ENCODE peak calls at places on chromosomes 5 and 9, in eight cellular contexts. R is astrocyte, Y is endothelial cell, M is PC-3, N is foreskin fibroblast, H is type B pancreatic cell, K is HFFc6, C is retinal pigment epithelial cell. V is an unnamed sample.

GRCh38 chr5:96934291-96934694 is 1.6 kb upstream of the LNPEP start:
- DNase-seq in K (no peak), Y (no peak), N (no peak), H (no peak), C (no peak), R (peak), M (no peak), V (no peak)

GRCh38 chr5:123438244-123438643 is 15.0 kb upstream of the CEP120 start:
- DNase-seq in N (no peak), Y (no peak), M (no peak), K (no peak), R (no peak), C (no peak), H (no peak), V (no peak)

GRCh38 chr9:136567651-136568287 is 21.9 kb upstream of the NOTCH1 start:
- DNase-seq in Y (no peak), H (no peak), C (peak), M (peak), N (peak), R (peak), K (peak), V (no peak)

GRCh38 chr5:143913008-143913752 is 101.2 kb downstream of the HMHB1 start:
- DNase-seq in R (peak), C (no peak), H (no peak), Y (no peak), N (peak), M (peak), K (peak), V (no peak)

GRCh38 chr9:122849546-122849945 is 21.2 kb upstream of the PDCL start:
- DNase-seq in N (no peak), H (no peak), C (no peak), M (no peak), R (no peak), K (no peak), Y (no peak), V (no peak)

GRCh38 chr5:40428129-40428528 is 251.6 kb upstream of the PTGER4 start:
- DNase-seq in K (no peak), R (peak), Y (no peak), N (peak), C (no peak), M (peak), H (no peak), V (no peak)

GRCh38 chr5:32639943-32640342 is 54.6 kb downstream of the SUB1 start:
- DNase-seq in R (peak), H (no peak), C (no peak), M (peak), N (no peak), Y (no peak), K (no peak), V (no peak)

GRCh38 chr5:3195991-3196390 is 399.6 kb upstream of the IRX1 start:
- DNase-seq in C (no peak), Y (no peak), N (no peak), M (no peak), K (no peak), H (no peak), R (no peak), V (no peak)

GRCh38 chr9:100150209-100150608 is 51.2 kb downstream of the INVS start:
- DNase-seq in M (peak), Y (no peak), C (peak), K (no peak), R (no peak), N (no peak), H (no peak), V (no peak)

GRCh38 chr5:6399978-6400910 is 21.9 kb upstream of the MED10 start:
- DNase-seq in C (no peak), N (peak), R (peak), M (peak), K (peak), Y (no peak), H (peak), V (no peak)

GRCh38 chr5:147234098-147234824 is 565 bp upstream of the STK32A start:
- DNase-seq in M (no peak), Y (no peak), N (no peak), K (no peak), R (no peak), C (no peak), H (no peak), V (no peak)

GRCh38 chr9:14435871-14436270 is 121.9 kb upstream of the NFIB start:
- DNase-seq in C (no peak), M (no peak), Y (no peak), R (no peak), H (no peak), N (no peak), K (no peak), V (no peak)

GRCh38 chr5:138955013-138955660 is 80.0 kb upstream of the LRRTM2 start:
- DNase-seq in Y (no peak), K (no peak), R (no peak), M (no peak), H (no peak), N (no peak), C (no peak), V (no peak)

GRCh38 chr5:39176740-39177628 is 42.4 kb downstream of the FYB1 start:
- DNase-seq in H (no peak), M (no peak), Y (no peak), C (no peak), R (no peak), K (no peak), N (no peak), V (no peak)

GRCh38 chr9:38022995-38023394 is 46.0 kb downstream of the SHB start:
- DNase-seq in K (no peak), N (no peak), Y (no peak), H (no peak), R (no peak), C (no peak), M (peak), V (no peak)

GRCh38 chr5:17436766-17437221 is 61.2 kb upstream of the TAF11L2 start:
- DNase-seq in K (no peak), N (no peak), H (no peak), Y (no peak), R (no peak), M (no peak), C (no peak), V (peak)

GRCh38 chr5:17186271-17186670 is 31.2 kb upstream of the BASP1 start:
- DNase-seq in R (no peak), K (no peak), H (no peak), N (no peak), Y (no peak), C (no peak), M (no peak), V (no peak)

GRCh38 chr5:109476292-109476691 is 66.5 kb upstream of the PJA2 start:
- DNase-seq in C (no peak), Y (no peak), M (no peak), R (no peak), H (no peak), K (no peak), N (no peak), V (no peak)

DNA sequence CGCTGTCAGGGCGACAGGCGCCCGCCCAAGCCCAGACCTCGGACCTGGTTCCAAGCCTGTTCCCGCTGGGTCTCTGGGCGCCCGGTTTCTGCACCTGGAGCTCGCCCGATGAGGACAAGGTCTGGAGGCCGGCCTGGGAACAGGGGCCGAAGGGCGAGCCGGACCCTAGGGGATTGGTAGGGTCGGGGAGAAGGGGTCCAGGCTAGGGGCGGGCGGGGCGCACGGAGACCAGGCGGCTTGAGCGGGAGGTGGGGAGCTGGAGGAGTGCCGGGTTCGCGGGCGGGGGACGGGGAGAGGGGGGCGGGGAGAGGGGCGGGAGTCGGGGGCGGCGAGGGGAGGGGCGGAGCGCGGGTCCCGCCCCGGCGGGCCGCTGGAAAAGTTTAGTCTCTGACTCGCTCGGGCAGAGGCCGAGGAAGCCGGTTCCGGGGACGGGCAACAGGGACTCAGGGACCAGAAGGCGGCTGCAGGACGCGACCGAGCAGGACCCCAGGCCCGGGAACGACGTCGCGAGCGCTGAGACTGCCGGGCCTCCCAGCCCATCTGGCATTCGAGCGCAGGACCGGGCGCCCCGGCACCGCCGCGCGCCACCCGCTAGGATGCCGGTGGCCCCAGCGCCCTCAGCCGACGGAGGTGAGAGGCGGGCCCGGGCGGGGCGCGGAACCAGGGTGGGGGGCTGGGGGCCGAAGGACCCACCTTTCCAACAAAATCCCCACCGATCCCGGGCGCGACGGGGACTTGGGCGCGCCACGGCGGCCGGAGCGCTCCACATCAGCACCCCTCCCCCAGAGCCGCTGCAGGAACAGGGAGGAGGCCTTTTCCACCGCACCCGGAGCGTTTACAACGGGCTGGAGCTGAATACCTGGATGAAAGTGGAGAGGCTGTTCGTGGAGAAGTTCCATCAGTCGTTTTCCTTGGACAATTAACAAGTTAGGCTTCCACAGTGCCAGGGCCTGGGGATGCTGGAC is at the start of gene S1PR3:
- DNase-seq in Y (peak), N (peak), H (peak), R (no peak), K (no peak), C (no peak), M (peak), V (no peak)
- TF ChIP-seq CTCF in Y (no peak), N (peak), H (peak), R (no peak), K (peak), C (no peak), M (peak), V (no peak)

DNA sequence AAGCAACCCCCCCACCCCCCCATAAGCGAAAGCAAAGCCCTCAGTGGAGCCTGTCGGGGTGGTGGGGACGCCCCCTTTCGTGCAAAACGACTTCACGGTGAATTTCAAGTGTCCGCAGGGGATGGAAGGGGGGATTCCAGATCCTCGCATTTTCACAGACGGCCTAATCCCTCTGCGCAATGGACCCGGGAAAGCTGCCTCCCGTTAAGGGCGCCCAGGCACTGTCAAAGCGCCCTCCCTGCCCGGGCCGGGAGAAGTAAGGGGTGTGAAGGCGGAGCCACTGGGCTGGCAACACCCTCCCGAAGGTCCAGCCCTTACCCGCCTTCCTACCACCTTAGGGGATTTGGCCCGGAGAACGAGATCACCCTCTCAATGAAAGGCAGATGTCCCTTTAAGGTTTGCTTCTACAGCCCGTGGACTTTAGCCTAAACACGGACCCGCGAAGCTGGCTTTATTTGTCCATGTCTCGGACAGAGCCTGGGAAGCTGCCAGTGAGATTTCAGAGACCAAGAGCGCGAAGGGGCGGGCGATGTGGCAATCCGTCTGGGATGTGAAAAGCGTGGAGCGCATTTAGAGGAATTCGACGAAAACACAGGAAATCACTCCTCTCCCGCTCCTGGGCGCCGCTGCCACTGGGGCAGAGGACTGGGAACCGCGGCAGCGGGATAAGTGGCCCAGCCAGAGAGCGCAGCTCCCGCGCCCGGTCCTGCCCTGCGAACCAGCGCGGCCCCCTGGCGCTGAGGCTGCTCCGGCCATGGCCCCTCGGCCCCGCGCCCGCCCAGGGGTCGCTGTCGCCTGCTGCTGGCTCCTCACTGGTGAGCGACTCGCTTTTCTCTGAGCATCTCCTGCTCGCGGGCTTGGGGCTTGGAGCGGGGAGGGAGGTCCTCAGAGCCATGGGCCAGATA is at the start of the genes ITGA1 and PELO:
- DNase-seq in C (no peak), M (peak), R (peak), N (peak), K (peak), Y (peak), H (peak), V (peak)
- TF ChIP-seq CTCF in C (no peak), M (peak), R (no peak), N (peak), K (peak), Y (peak), H (peak), V (peak)

GRCh38 chr9:127347831-127348699 is 48.9 kb upstream of the SLC2A8 start:
- DNase-seq in H (peak), K (peak), C (peak), Y (peak), N (peak), M (no peak), R (peak), V (peak)
- TF ChIP-seq CTCF in H (peak), K (peak), C (peak), Y (no peak), N (peak), M (no peak), R (peak), V (peak)

DNA sequence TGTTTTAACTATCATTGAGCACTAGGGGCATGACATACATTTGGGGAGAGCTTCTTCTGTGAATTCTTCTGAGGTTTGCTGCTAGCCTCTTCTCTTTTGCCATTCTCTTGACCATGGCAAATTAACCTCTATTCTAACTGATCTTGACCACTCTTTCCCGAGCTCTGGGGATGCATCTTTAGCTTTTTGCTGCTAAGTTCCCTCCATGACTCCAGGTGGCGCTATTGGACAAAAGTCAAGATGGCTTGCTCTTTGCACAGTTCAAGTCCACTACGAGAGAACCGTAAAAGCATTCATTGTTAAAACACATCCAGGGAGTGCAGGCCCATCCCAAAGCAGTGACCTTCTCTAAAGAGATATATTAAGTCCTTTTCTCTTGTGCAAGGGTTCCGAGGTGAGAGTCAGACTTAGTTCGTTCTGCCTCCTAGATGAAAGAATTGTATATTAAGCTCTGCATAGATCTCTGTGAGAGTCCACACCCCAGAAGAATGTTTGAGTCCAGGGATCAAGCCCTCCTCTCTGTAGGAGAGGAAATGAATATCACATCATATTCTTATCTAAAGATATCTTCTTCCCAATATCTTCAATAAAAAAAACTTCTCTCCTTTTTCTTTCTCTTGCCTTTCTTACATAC is 1152.9 kb upstream of the CDH6 start:
- DNase-seq in N (no peak), M (peak), Y (peak), C (peak), R (peak), H (no peak), K (peak), V (peak)
- TF ChIP-seq CTCF in N (peak), M (peak), Y (peak), C (peak), R (peak), H (peak), K (peak), V (peak)